ENCODE peak calls at places on chromosomes 12 and 14, in ten cellular contexts. C is CD8-positive, alpha-beta memory T cell; F is CD8-positive, alpha-beta T cell; J is WTC11; N is T-helper 1 cell; E is neural crest cell; H is NCI-H1105 treated with DMSO at 0.1 percent for 48 hours; O is stimulated activated CD4-positive, alpha-beta T cell treated with anti-CD3 and anti-CD28 coated beads, Interleukin-1b, Interleukin-23, amount 100 ng/mL, for 1 hour; B is ELR; T is heart right ventricle. G is an unnamed sample.

GRCh38 chr12:49482095-49483051 is 56.5 kb upstream of the KCNH3 start:
- DNase-seq in C (no peak), F (no peak), J (no peak), N (no peak), E (no peak), H (peak; percentile 79), O (no peak), B (peak; percentile 58), T (no peak), G (peak; percentile 28)

GRCh38 chr14:38387821-38388220 is 131.9 kb upstream of the CLEC14A start:
- DNase-seq in C (no peak), F (no peak), J (no peak), N (no peak), E (no peak), H (no peak), O (no peak), B (no peak), T (no peak), G (no peak)

GRCh38 chr14:104091927-104092771 is 6.6 kb downstream of the ASPG start:
- DNase-seq in C (no peak), F (no peak), J (peak; percentile 7), N (peak; percentile 4), E (no peak), H (no peak), O (no peak), B (no peak), T (no peak), G (no peak)

GRCh38 chr14:90642239-90642717 is 174.0 kb downstream of the TTC7B start:
- DNase-seq in C (no peak), F (no peak), J (peak; percentile 31), N (no peak), E (peak; percentile 27), H (no peak), O (no peak), B (no peak), T (no peak), G (no peak)

GRCh38 chr14:74911221-74911620 is 11.8 kb downstream of the RPS6KL1 start:
- DNase-seq in C (no peak), F (no peak), J (no peak), N (no peak), E (no peak), H (no peak), O (no peak), B (no peak), T (no peak), G (no peak)

GRCh38 chr12:107400686-107401447 is 284.7 kb upstream of the PWP1 start:
- DNase-seq in C (peak; percentile 44), F (no peak), J (no peak), N (no peak), E (no peak), H (peak; percentile 56), O (no peak), B (peak; percentile 73), T (no peak), G (peak; percentile 61)

GRCh38 chr14:53042480-53042879 is 91.6 kb upstream of the FERMT2 start:
- DNase-seq in C (no peak), F (no peak), J (no peak), N (no peak), E (no peak), H (no peak), O (no peak), B (no peak), T (no peak), G (no peak)

GRCh38 chr12:124210991-124211577 is 83.8 kb upstream of the RFLNA start:
- DNase-seq in C (no peak), F (no peak), J (no peak), N (no peak), E (no peak), H (no peak), O (no peak), B (no peak), T (no peak), G (no peak)

GRCh38 chr14:61417141-61417540 is 95.8 kb downstream of the PRKCH start:
- DNase-seq in C (no peak), F (no peak), J (no peak), N (no peak), E (no peak), H (no peak), O (no peak), B (no peak), T (no peak), G (no peak)

GRCh38 chr12:78115889-78116288 is 285.2 kb downstream of the NAV3 start:
- DNase-seq in C (no peak), F (no peak), J (no peak), N (no peak), E (no peak), H (no peak), O (no peak), B (no peak), T (no peak), G (peak; percentile 14)